ENCODE peak calls at places on chromosome 16, in six cellular contexts. T is NCI-H748 treated with DMSO at 0.1 percent for 48 hours, Y is RCC 7860, E is nucleus accumbens, A is WTC11, I is nephron progenitor cell. W is an unnamed sample.

GRCh38 chr16:50683689-50684374 is 2.7 kb upstream of the SNX20 start:
- DNase-seq in T (no peak), Y (no peak), E (no peak), A (no peak), I (no peak), W (no peak)

GRCh38 chr16:28303132-28303531 is 10.8 kb downstream of the SBK1 start:
- DNase-seq in T (no peak), Y (no peak), E (no peak), A (no peak), I (no peak), W (no peak)

GRCh38 chr16:49048557-49048956 is 233.1 kb downstream of the CBLN1 start:
- DNase-seq in T (no peak), Y (no peak), E (peak), A (no peak), I (no peak), W (no peak)

GRCh38 chr16:12767897-12768296 is 35.8 kb downstream of the CPPED1 start:
- DNase-seq in T (no peak), Y (no peak), E (no peak), A (no peak), I (no peak), W (no peak)

GRCh38 chr16:22217890-22218730 is 12.0 kb downstream of the EEF2K start:
- DNase-seq in T (no peak), Y (no peak), E (no peak), A (no peak), I (no peak), W (no peak)

GRCh38 chr16:61798741-61799140 is 237.5 kb downstream of the CDH8 start:
- DNase-seq in T (no peak), Y (no peak), E (no peak), A (no peak), I (no peak), W (no peak)

GRCh38 chr16:35102780-35103403 is 1643.5 kb downstream of the TP53TG3F start:
- DNase-seq in T (peak), Y (no peak), E (no peak), A (no peak), I (no peak), W (no peak)

GRCh38 chr16:80056334-80056733 is 455.8 kb upstream of the MAF start:
- DNase-seq in T (no peak), Y (no peak), E (no peak), A (no peak), I (no peak), W (no peak)

GRCh38 chr16:83692224-83692623 is 115.6 kb upstream of the HSBP1 start:
- DNase-seq in T (no peak), Y (no peak), E (no peak), A (no peak), I (no peak), W (no peak)

GRCh38 chr16:48261569-48261968 is 14.2 kb upstream of the ABCC11 start:
- DNase-seq in T (no peak), Y (no peak), E (no peak), A (no peak), I (no peak), W (no peak)

GRCh38 chr16:29824589-29825144 is 4.4 kb downstream of the MVP start:
- DNase-seq in T (no peak), Y (peak), E (no peak), A (no peak), I (no peak), W (no peak)

GRCh38 chr16:88500255-88500661 is 47.2 kb downstream of the ZFPM1 start:
- DNase-seq in T (no peak), Y (no peak), E (no peak), A (no peak), I (no peak), W (no peak)

GRCh38 chr16:89315271-89315670 is 97.8 kb downstream of the ZNF778 start:
- DNase-seq in T (no peak), Y (no peak), E (no peak), A (no peak), I (no peak), W (no peak)

GRCh38 chr16:75695708-75696107 is 5.6 kb downstream of the DUXB start:
- DNase-seq in T (no peak), Y (no peak), E (no peak), A (no peak), I (no peak), W (no peak)

GRCh38 chr16:89700649-89701424 is 668 bp downstream of the SPATA2L start:
- DNase-seq in T (no peak), Y (peak), E (no peak), A (peak), I (peak), W (no peak)

GRCh38 chr16:64545769-64546168 is 576.1 kb downstream of the CDH11 start:
- DNase-seq in T (no peak), Y (no peak), E (no peak), A (no peak), I (no peak), W (no peak)

GRCh38 chr16:49937886-49938285 is 82.0 kb upstream of the ZNF423 start:
- DNase-seq in T (no peak), Y (no peak), E (no peak), A (no peak), I (no peak), W (peak)

GRCh38 chr16:88387177-88387576 is 4.4 kb downstream of the ZNF469 start:
- DNase-seq in T (no peak), Y (no peak), E (no peak), A (no peak), I (no peak), W (no peak)

GRCh38 chr16:83470406-83470805 is 337.4 kb upstream of the HSBP1 start:
- DNase-seq in T (no peak), Y (no peak), E (no peak), A (no peak), I (no peak), W (no peak)

GRCh38 chr16:68079616-68080344 is 5.4 kb upstream of the NFATC3 start:
- DNase-seq in T (no peak), Y (no peak), E (no peak), A (no peak), I (peak), W (peak)

GRCh38 chr16:85900031-85900792 is 1.2 kb downstream of the IRF8 start:
- DNase-seq in T (no peak), Y (no peak), E (no peak), A (no peak), I (no peak), W (no peak)

GRCh38 chr16:67672739-67673662 is 6.4 kb downstream of the C16orf86 start:
- DNase-seq in T (no peak), Y (peak), E (peak), A (peak), I (peak), W (no peak)

GRCh38 chr16:84810518-84811273 is 9.1 kb upstream of the CRISPLD2 start:
- DNase-seq in T (no peak), Y (peak), E (no peak), A (no peak), I (no peak), W (no peak)

GRCh38 chr16:28107232-28107631 is 43.7 kb upstream of the GSG1L start:
- DNase-seq in T (no peak), Y (no peak), E (no peak), A (no peak), I (no peak), W (peak)

GRCh38 chr16:57828272-57829161 is 26.2 kb upstream of the KIFC3 start:
- DNase-seq in T (no peak), Y (no peak), E (no peak), A (no peak), I (no peak), W (no peak)

GRCh38 chr16:66551362-66551761 is 1.0 kb upstream of the CKLF start:
- DNase-seq in T (no peak), Y (peak), E (no peak), A (peak), I (peak), W (no peak)

GRCh38 chr16:12113581-12114375 is 137.2 kb downstream of the SNX29 start:
- DNase-seq in T (no peak), Y (no peak), E (no peak), A (no peak), I (peak), W (no peak)

GRCh38 chr16:68434654-68435210 is 13.6 kb downstream of the SMPD3 start:
- DNase-seq in T (no peak), Y (no peak), E (no peak), A (no peak), I (no peak), W (peak)

GRCh38 chr16:85279402-85279801 is 167.1 kb upstream of the CIBAR2 start:
- DNase-seq in T (no peak), Y (no peak), E (no peak), A (no peak), I (no peak), W (no peak)

GRCh38 chr16:9793623-9794022 is 388.6 kb downstream of the GRIN2A start:
- DNase-seq in T (no peak), Y (no peak), E (no peak), A (no peak), I (no peak), W (no peak)

GRCh38 chr16:84806256-84806889 is 13.4 kb upstream of the CRISPLD2 start:
- DNase-seq in T (no peak), Y (peak), E (no peak), A (no peak), I (no peak), W (no peak)

GRCh38 chr16:4402439-4403132 is 13.8 kb downstream of the CORO7 start:
- DNase-seq in T (peak), Y (peak), E (peak), A (peak), I (peak), W (no peak)